ENCODE peak calls at places on chromosome 1, in ten cellular contexts. T, W, M, N, B, S, R, Q, F and Z are unnamed samples.

GRCh38 chr1:58572691-58573090 is 4.4 kb downstream of the TACSTD2 start:
- DNase-seq in T (no peak), W (no peak), M (no peak), N (no peak), B (peak), S (no peak), R (no peak), Q (no peak), F (no peak), Z (no peak)

GRCh38 chr1:245409341-245410195 is 254.8 kb downstream of the KIF26B start:
- DNase-seq in T (no peak), W (no peak), M (no peak), N (no peak), B (no peak), S (no peak), R (no peak), Q (no peak), F (no peak), Z (no peak)

GRCh38 chr1:63612971-63613370 is 19.8 kb downstream of the PGM1 start:
- DNase-seq in T (no peak), W (no peak), M (no peak), N (no peak), B (no peak), S (no peak), R (no peak), Q (no peak), F (no peak), Z (no peak)

GRCh38 chr1:199010933-199011332 is 372.1 kb downstream of the PTPRC start:
- DNase-seq in T (no peak), W (no peak), M (no peak), N (no peak), B (no peak), S (no peak), R (no peak), Q (no peak), F (no peak), Z (no peak)

GRCh38 chr1:165858364-165858823 is 31.0 kb downstream of the UCK2 start:
- DNase-seq in T (no peak), W (peak), M (no peak), N (no peak), B (no peak), S (no peak), R (no peak), Q (no peak), F (no peak), Z (no peak)

GRCh38 chr1:28815533-28815932 is 3.6 kb downstream of the OPRD1 start:
- DNase-seq in T (no peak), W (no peak), M (no peak), N (no peak), B (no peak), S (no peak), R (no peak), Q (no peak), F (no peak), Z (no peak)

GRCh38 chr1:153636312-153636711 is 2.4 kb downstream of the CHTOP start:
- DNase-seq in T (peak), W (no peak), M (no peak), N (no peak), B (no peak), S (no peak), R (no peak), Q (no peak), F (no peak), Z (no peak)

GRCh38 chr1:75618382-75618781 is 7.5 kb upstream of the SLC44A5 start:
- DNase-seq in T (no peak), W (no peak), M (no peak), N (no peak), B (no peak), S (no peak), R (no peak), Q (no peak), F (no peak), Z (no peak)

GRCh38 chr1:10942542-10942912 is 69.9 kb upstream of the TARDBP start:
- DNase-seq in T (no peak), W (no peak), M (no peak), N (no peak), B (no peak), S (no peak), R (no peak), Q (no peak), F (no peak), Z (no peak)

GRCh38 chr1:18233176-18233864 is 125.7 kb downstream of the IGSF21 start:
- DNase-seq in T (no peak), W (no peak), M (no peak), N (no peak), B (no peak), S (no peak), R (no peak), Q (no peak), F (no peak), Z (no peak)

GRCh38 chr1:18230840-18231239 is 123.2 kb downstream of the IGSF21 start:
- DNase-seq in T (no peak), W (no peak), M (no peak), N (no peak), B (no peak), S (no peak), R (no peak), Q (no peak), F (no peak), Z (no peak)

GRCh38 chr1:18234790-18235242 is 127.2 kb downstream of the IGSF21 start:
- DNase-seq in T (no peak), W (peak), M (no peak), N (no peak), B (peak), S (peak), R (peak), Q (no peak), F (no peak), Z (peak)

GRCh38 chr1:18229620-18230019 is 122.0 kb downstream of the IGSF21 start:
- DNase-seq in T (no peak), W (no peak), M (no peak), N (no peak), B (no peak), S (no peak), R (no peak), Q (no peak), F (no peak), Z (no peak)

DNA sequence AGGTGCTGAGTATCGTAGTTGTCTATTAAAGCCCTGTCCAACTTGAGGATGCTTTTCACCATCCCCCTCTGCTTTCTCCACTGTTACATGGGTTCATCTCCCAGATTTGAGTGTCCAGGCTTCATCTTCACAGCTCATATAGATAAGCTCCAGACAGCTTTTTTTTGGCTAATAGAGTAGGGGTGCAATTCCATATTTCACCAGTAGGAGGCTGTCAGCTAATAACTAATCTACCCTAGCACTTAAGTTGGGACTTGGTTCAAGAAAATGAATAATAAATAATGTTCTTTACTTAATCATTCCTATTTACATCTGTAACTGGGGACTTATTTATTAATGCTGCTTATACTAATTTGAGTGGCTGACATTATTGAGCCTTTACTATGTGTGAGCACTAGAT is 124.5 kb downstream of the IGSF21 start:
- DNase-seq in T (no peak), W (no peak), M (no peak), N (no peak), B (no peak), S (no peak), R (no peak), Q (no peak), F (no peak), Z (no peak)
- TF ChIP-seq CTCF in T (no peak), W (peak), M (peak), N (peak), B (no peak), S (peak), R (peak), Q (peak), F (no peak), Z (no peak)

GRCh38 chr1:203286161-203286984 is 18.9 kb upstream of the BTG2 start:
- DNase-seq in T (peak), W (peak), M (no peak), N (no peak), B (peak), S (no peak), R (peak), Q (no peak), F (no peak), Z (no peak)
- TF ChIP-seq CTCF in T (peak), W (no peak), M (no peak), N (peak), B (no peak), S (no peak), R (no peak), Q (no peak), F (no peak), Z (no peak)

GRCh38 chr1:244069499-244069898 is 18.4 kb downstream of the ZBTB18 start:
- DNase-seq in T (no peak), W (no peak), M (no peak), N (no peak), B (peak), S (no peak), R (no peak), Q (no peak), F (no peak), Z (no peak)
- TF ChIP-seq CTCF in T (no peak), W (no peak), M (no peak), N (no peak), B (no peak), S (no peak), R (no peak), Q (no peak), F (no peak), Z (no peak)

DNA sequence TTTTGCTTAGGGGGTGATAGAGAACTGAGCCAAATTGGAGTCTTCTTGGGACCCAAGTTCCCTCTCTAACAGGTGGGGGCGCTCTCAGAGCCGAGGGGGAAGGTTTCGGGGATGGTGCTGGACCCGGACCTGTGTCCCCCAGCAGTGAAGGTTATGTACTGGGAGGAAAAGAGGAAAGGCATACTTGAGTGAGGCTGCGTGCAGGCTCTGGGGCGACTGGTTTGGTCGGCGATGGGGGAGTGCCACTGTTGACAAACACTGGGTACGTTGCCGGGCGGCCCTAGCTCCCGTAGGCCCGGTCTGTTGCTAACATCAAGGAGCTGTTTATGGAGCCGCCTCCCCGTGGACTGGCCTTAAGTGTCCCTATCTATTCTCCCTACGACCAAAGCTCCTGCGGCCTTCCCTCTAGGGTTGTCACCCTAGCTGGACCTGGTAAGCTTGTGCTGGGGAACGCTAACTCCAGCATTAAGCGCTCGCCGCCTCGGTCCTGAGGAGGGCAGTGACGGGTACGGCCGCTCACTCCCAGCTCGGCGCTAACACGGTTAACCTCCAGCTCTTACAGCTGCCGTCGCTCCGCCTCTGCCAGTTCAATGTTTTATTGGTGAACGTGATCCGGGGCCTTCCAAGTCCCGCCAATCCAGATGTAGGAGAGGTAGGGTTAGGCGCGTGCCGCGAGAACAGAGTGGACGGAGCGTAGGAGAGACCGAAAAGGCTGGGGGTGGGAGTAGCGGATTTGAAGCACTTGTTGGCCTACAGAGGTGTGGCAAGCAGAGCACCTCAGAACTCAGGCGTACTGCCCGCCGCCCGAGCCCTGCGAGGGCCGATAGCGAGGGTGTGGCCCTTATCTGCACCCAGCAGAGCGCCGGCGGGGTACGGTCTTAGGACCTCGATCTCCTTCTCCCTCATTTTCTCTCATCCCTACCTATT is at the start of gene PPOX:
- DNase-seq in T (peak), W (peak), M (peak), N (peak), B (peak), S (peak), R (peak), Q (peak), F (peak), Z (peak)
- TF ChIP-seq CTCF in T (peak), W (no peak), M (peak), N (peak), B (peak), S (peak), R (peak), Q (peak), F (peak), Z (peak)

GRCh38 chr1:88655685-88656299 is 28.3 kb upstream of the PKN2 start:
- DNase-seq in T (no peak), W (no peak), M (peak), N (no peak), B (no peak), S (peak), R (peak), Q (no peak), F (no peak), Z (peak)
- TF ChIP-seq CTCF in T (peak), W (peak), M (peak), N (peak), B (peak), S (no peak), R (peak), Q (peak), F (peak), Z (peak)

DNA sequence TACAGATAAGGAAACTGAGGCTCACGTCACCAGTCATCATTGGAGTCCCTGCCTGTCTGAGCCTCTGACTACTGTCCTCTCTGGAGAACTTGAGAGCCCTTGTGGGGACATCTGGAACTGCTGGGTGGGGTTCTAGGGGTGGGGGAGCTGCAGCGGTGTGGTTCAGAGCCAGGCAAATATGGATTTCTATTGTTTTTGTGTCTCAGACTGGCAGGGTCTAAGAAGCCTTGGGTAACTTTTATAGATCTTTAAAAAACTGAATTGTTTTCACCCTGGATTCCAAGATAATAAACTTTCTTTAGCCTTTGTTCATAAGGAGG is 46.9 kb downstream of the IER5 start:
- DNase-seq in T (no peak), W (no peak), M (peak), N (no peak), B (no peak), S (peak), R (no peak), Q (no peak), F (no peak), Z (no peak)
- TF ChIP-seq CTCF in T (no peak), W (peak), M (peak), N (peak), B (no peak), S (peak), R (peak), Q (peak), F (peak), Z (peak)

DNA sequence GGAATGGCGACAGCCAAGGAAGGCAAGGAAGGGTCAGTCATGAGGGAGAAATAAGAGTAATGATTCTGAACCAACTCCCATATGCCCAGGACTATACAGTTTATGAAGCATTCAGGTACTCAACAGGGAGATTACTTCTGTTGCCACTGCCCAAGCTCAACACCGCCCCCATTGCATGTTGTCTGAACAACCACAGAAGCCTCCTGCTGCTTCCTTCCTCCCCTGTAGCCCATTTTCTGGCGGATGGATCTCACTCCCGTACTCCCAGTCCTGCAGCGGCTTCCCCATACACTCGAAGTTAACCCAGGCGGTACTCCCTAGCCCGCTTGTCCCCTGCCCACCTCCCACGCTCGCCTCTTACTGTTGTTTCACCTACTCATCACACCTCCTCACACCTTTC is 103.0 kb downstream of the BEND5 start:
- DNase-seq in T (no peak), W (no peak), M (no peak), N (no peak), B (no peak), S (no peak), R (no peak), Q (no peak), F (no peak), Z (no peak)
- TF ChIP-seq CTCF in T (no peak), W (no peak), M (peak), N (peak), B (no peak), S (no peak), R (no peak), Q (no peak), F (no peak), Z (no peak)

GRCh38 chr1:41648230-41648629 is 163.7 kb upstream of the EDN2 start:
- DNase-seq in T (no peak), W (no peak), M (no peak), N (no peak), B (no peak), S (no peak), R (no peak), Q (no peak), F (no peak), Z (no peak)

GRCh38 chr1:41648844-41649243 is 164.4 kb upstream of the EDN2 start:
- DNase-seq in T (no peak), W (no peak), M (no peak), N (no peak), B (no peak), S (no peak), R (no peak), Q (no peak), F (no peak), Z (no peak)

GRCh38 chr1:41649445-41650175 is 165.1 kb upstream of the EDN2 start:
- DNase-seq in T (no peak), W (no peak), M (no peak), N (no peak), B (no peak), S (no peak), R (no peak), Q (no peak), F (no peak), Z (no peak)

GRCh38 chr1:41646186-41646585 is 161.7 kb upstream of the EDN2 start:
- DNase-seq in T (no peak), W (no peak), M (no peak), N (no peak), B (no peak), S (no peak), R (no peak), Q (no peak), F (no peak), Z (no peak)

GRCh38 chr1:41647202-41648135 is 163.0 kb upstream of the EDN2 start:
- DNase-seq in T (no peak), W (no peak), M (no peak), N (no peak), B (no peak), S (no peak), R (no peak), Q (no peak), F (no peak), Z (no peak)
- TF ChIP-seq CTCF in T (no peak), W (no peak), M (no peak), N (no peak), B (no peak), S (no peak), R (no peak), Q (no peak), F (no peak), Z (no peak)